ENCODE peak calls at places on chromosomes 6 and 20, in seven cellular contexts. One of them, this sample, is unnamed.

GRCh38 chr6:141151710-141152417 is 980.9 kb upstream of the GJE1 start:
- DNase-seq in HTR-8/SVneo: no peak
- DNase-seq in mucosa of gallbladder: no peak
- DNase-seq in activated CD4-positive, alpha-beta memory T cell treated with anti-CD3 and anti-CD28 coated beads, Interleukin-2, amount 10 ng/mL, durations not matched to agents 7 days and 5 days: no peak
- DNase-seq in MCF 10A: no peak
- DNase-seq in endodermal cell: no peak
- DNase-seq in T47D: no peak
- DNase-seq in this sample: no peak

GRCh38 chr6:110181131-110182027 is 1.2 kb downstream of the CDC40 start:
- DNase-seq in T47D: no peak
- DNase-seq in mucosa of gallbladder: no peak
- DNase-seq in MCF 10A: no peak
- DNase-seq in endodermal cell: no peak
- DNase-seq in HTR-8/SVneo: no peak
- DNase-seq in activated CD4-positive, alpha-beta memory T cell treated with anti-CD3 and anti-CD28 coated beads, Interleukin-2, amount 10 ng/mL, durations not matched to agents 7 days and 5 days: no peak
- DNase-seq in this sample: no peak

GRCh38 chr6:117346142-117346930 is 79.4 kb downstream of the ROS1 start:
- DNase-seq in HTR-8/SVneo: peak; percentile 22
- DNase-seq in activated CD4-positive, alpha-beta memory T cell treated with anti-CD3 and anti-CD28 coated beads, Interleukin-2, amount 10 ng/mL, durations not matched to agents 7 days and 5 days: no peak
- DNase-seq in MCF 10A: peak; percentile 16
- DNase-seq in mucosa of gallbladder: no peak
- DNase-seq in endodermal cell: no peak
- DNase-seq in T47D: no peak
- DNase-seq in this sample: no peak

GRCh38 chr20:11207749-11208502 is 534.1 kb upstream of the JAG1 start:
- DNase-seq in endodermal cell: no peak
- DNase-seq in HTR-8/SVneo: peak; percentile 25
- DNase-seq in activated CD4-positive, alpha-beta memory T cell treated with anti-CD3 and anti-CD28 coated beads, Interleukin-2, amount 10 ng/mL, durations not matched to agents 7 days and 5 days: no peak
- DNase-seq in mucosa of gallbladder: peak; percentile 87
- DNase-seq in MCF 10A: peak; percentile 60
- DNase-seq in T47D: no peak
- DNase-seq in this sample: no peak

GRCh38 chr6:44712353-44713147 is 325.0 kb downstream of the CDC5L start:
- DNase-seq in endodermal cell: no peak
- DNase-seq in activated CD4-positive, alpha-beta memory T cell treated with anti-CD3 and anti-CD28 coated beads, Interleukin-2, amount 10 ng/mL, durations not matched to agents 7 days and 5 days: no peak
- DNase-seq in T47D: no peak
- DNase-seq in mucosa of gallbladder: no peak
- DNase-seq in MCF 10A: no peak
- DNase-seq in HTR-8/SVneo: no peak
- DNase-seq in this sample: no peak

GRCh38 chr6:25916789-25917490 is 13.6 kb downstream of the SLC17A2 start:
- DNase-seq in mucosa of gallbladder: no peak
- DNase-seq in MCF 10A: no peak
- DNase-seq in T47D: no peak
- DNase-seq in endodermal cell: no peak
- DNase-seq in HTR-8/SVneo: no peak
- DNase-seq in activated CD4-positive, alpha-beta memory T cell treated with anti-CD3 and anti-CD28 coated beads, Interleukin-2, amount 10 ng/mL, durations not matched to agents 7 days and 5 days: no peak
- DNase-seq in this sample: no peak

GRCh38 chr6:98200084-98200483 is 634.3 kb upstream of the POU3F2 start:
- DNase-seq in MCF 10A: no peak
- DNase-seq in activated CD4-positive, alpha-beta memory T cell treated with anti-CD3 and anti-CD28 coated beads, Interleukin-2, amount 10 ng/mL, durations not matched to agents 7 days and 5 days: no peak
- DNase-seq in HTR-8/SVneo: no peak
- DNase-seq in mucosa of gallbladder: no peak
- DNase-seq in endodermal cell: no peak
- DNase-seq in T47D: no peak
- DNase-seq in this sample: no peak

GRCh38 chr6:150256618-150257272 is 112.1 kb upstream of the IYD start:
- DNase-seq in T47D: no peak
- DNase-seq in activated CD4-positive, alpha-beta memory T cell treated with anti-CD3 and anti-CD28 coated beads, Interleukin-2, amount 10 ng/mL, durations not matched to agents 7 days and 5 days: no peak
- DNase-seq in endodermal cell: no peak
- DNase-seq in MCF 10A: peak; percentile 97
- DNase-seq in mucosa of gallbladder: no peak
- DNase-seq in HTR-8/SVneo: no peak
- DNase-seq in this sample: no peak

GRCh38 chr6:84926756-84927155 is 162.4 kb upstream of the TBX18 start:
- DNase-seq in HTR-8/SVneo: no peak
- DNase-seq in MCF 10A: peak; percentile 71
- DNase-seq in T47D: no peak
- DNase-seq in endodermal cell: no peak
- DNase-seq in mucosa of gallbladder: no peak
- DNase-seq in activated CD4-positive, alpha-beta memory T cell treated with anti-CD3 and anti-CD28 coated beads, Interleukin-2, amount 10 ng/mL, durations not matched to agents 7 days and 5 days: no peak
- DNase-seq in this sample: no peak

GRCh38 chr20:62087227-62087626 is 21.5 kb upstream of the TAF4 start:
- DNase-seq in T47D: peak; percentile 73
- DNase-seq in activated CD4-positive, alpha-beta memory T cell treated with anti-CD3 and anti-CD28 coated beads, Interleukin-2, amount 10 ng/mL, durations not matched to agents 7 days and 5 days: no peak
- DNase-seq in MCF 10A: no peak
- DNase-seq in endodermal cell: peak; percentile 66
- DNase-seq in HTR-8/SVneo: no peak
- DNase-seq in mucosa of gallbladder: no peak
- DNase-seq in this sample: no peak

GRCh38 chr20:3080939-3081388 is 3.6 kb downstream of the AVP start:
- DNase-seq in MCF 10A: peak; percentile 33
- DNase-seq in HTR-8/SVneo: peak; percentile 79
- DNase-seq in endodermal cell: no peak
- DNase-seq in T47D: no peak
- DNase-seq in activated CD4-positive, alpha-beta memory T cell treated with anti-CD3 and anti-CD28 coated beads, Interleukin-2, amount 10 ng/mL, durations not matched to agents 7 days and 5 days: no peak
- DNase-seq in mucosa of gallbladder: no peak
- DNase-seq in this sample: peak; percentile 90

GRCh38 chr20:2387180-2387577 is 6.5 kb downstream of the TGM6 start:
- DNase-seq in MCF 10A: peak; percentile 56
- DNase-seq in T47D: no peak
- DNase-seq in endodermal cell: peak; percentile 94
- DNase-seq in activated CD4-positive, alpha-beta memory T cell treated with anti-CD3 and anti-CD28 coated beads, Interleukin-2, amount 10 ng/mL, durations not matched to agents 7 days and 5 days: peak; percentile 76
- DNase-seq in mucosa of gallbladder: no peak
- DNase-seq in HTR-8/SVneo: peak; percentile 37
- DNase-seq in this sample: no peak

GRCh38 chr20:34675993-34676641 is 775 bp downstream of the PIGU start:
- DNase-seq in T47D: no peak
- DNase-seq in endodermal cell: no peak
- DNase-seq in HTR-8/SVneo: no peak
- DNase-seq in MCF 10A: no peak
- DNase-seq in mucosa of gallbladder: no peak
- DNase-seq in activated CD4-positive, alpha-beta memory T cell treated with anti-CD3 and anti-CD28 coated beads, Interleukin-2, amount 10 ng/mL, durations not matched to agents 7 days and 5 days: no peak
- DNase-seq in this sample: no peak

GRCh38 chr6:38279423-38279822 is 360.3 kb downstream of the BTBD9 start:
- DNase-seq in T47D: no peak
- DNase-seq in mucosa of gallbladder: no peak
- DNase-seq in MCF 10A: no peak
- DNase-seq in HTR-8/SVneo: no peak
- DNase-seq in activated CD4-positive, alpha-beta memory T cell treated with anti-CD3 and anti-CD28 coated beads, Interleukin-2, amount 10 ng/mL, durations not matched to agents 7 days and 5 days: no peak
- DNase-seq in endodermal cell: no peak
- DNase-seq in this sample: no peak

GRCh38 chr6:5644523-5645183 is 362.1 kb downstream of the NRN1 start:
- DNase-seq in endodermal cell: peak; percentile 52
- DNase-seq in MCF 10A: peak; percentile 5
- DNase-seq in T47D: peak; percentile 8
- DNase-seq in HTR-8/SVneo: no peak
- DNase-seq in activated CD4-positive, alpha-beta memory T cell treated with anti-CD3 and anti-CD28 coated beads, Interleukin-2, amount 10 ng/mL, durations not matched to agents 7 days and 5 days: no peak
- DNase-seq in mucosa of gallbladder: no peak
- DNase-seq in this sample: no peak

GRCh38 chr6:1917628-1918371 is 308.1 kb downstream of the FOXC1 start:
- DNase-seq in T47D: no peak
- DNase-seq in activated CD4-positive, alpha-beta memory T cell treated with anti-CD3 and anti-CD28 coated beads, Interleukin-2, amount 10 ng/mL, durations not matched to agents 7 days and 5 days: peak; percentile 31
- DNase-seq in mucosa of gallbladder: peak; percentile 70
- DNase-seq in MCF 10A: peak; percentile 75
- DNase-seq in endodermal cell: peak; percentile 56
- DNase-seq in HTR-8/SVneo: peak; percentile 82
- DNase-seq in this sample: no peak

GRCh38 chr6:127554435-127555006 is 22.5 kb upstream of the C6orf58 start:
- DNase-seq in mucosa of gallbladder: no peak
- DNase-seq in endodermal cell: peak; percentile 76
- DNase-seq in MCF 10A: peak; percentile 69
- DNase-seq in HTR-8/SVneo: peak; percentile 33
- DNase-seq in T47D: peak; percentile 16
- DNase-seq in activated CD4-positive, alpha-beta memory T cell treated with anti-CD3 and anti-CD28 coated beads, Interleukin-2, amount 10 ng/mL, durations not matched to agents 7 days and 5 days: no peak
- DNase-seq in this sample: no peak

GRCh38 chr6:162249907-162250642 is 477.5 kb downstream of the PRKN start:
- DNase-seq in activated CD4-positive, alpha-beta memory T cell treated with anti-CD3 and anti-CD28 coated beads, Interleukin-2, amount 10 ng/mL, durations not matched to agents 7 days and 5 days: no peak
- DNase-seq in mucosa of gallbladder: peak; percentile 22
- DNase-seq in HTR-8/SVneo: no peak
- DNase-seq in T47D: no peak
- DNase-seq in MCF 10A: no peak
- DNase-seq in endodermal cell: no peak
- DNase-seq in this sample: no peak

GRCh38 chr6:16766043-16766521 is 4.8 kb upstream of the ATXN1 start:
- DNase-seq in mucosa of gallbladder: no peak
- DNase-seq in activated CD4-positive, alpha-beta memory T cell treated with anti-CD3 and anti-CD28 coated beads, Interleukin-2, amount 10 ng/mL, durations not matched to agents 7 days and 5 days: peak; percentile 50
- DNase-seq in MCF 10A: peak; percentile 65
- DNase-seq in T47D: no peak
- DNase-seq in endodermal cell: no peak
- DNase-seq in HTR-8/SVneo: no peak
- DNase-seq in this sample: no peak

This sample was measured in posterior vena cava.